ENCODE peak calls at places on chromosomes 7 and 10, in four cellular contexts. One of them, this sample, is unnamed.

GRCh38 chr10:110076559-110077318 is 69.0 kb downstream of the ADD3 start:
- DNase-seq in A673: peak; percentile 84
- DNase-seq in hepatocyte: peak; percentile 44
- DNase-seq in left ventricle myocardium inferior: no peak
- DNase-seq in this sample: peak; percentile 47

GRCh38 chr10:127195041-127195506 is 1.3 kb downstream of the INSYN2A start:
- DNase-seq in A673: no peak
- DNase-seq in left ventricle myocardium inferior: no peak
- DNase-seq in hepatocyte: no peak
- DNase-seq in this sample: no peak

GRCh38 chr10:79196470-79197461 is 128.0 kb downstream of the ZMIZ1 start:
- DNase-seq in hepatocyte: peak; percentile 88
- DNase-seq in left ventricle myocardium inferior: peak; percentile 79
- DNase-seq in A673: peak; percentile 63
- DNase-seq in this sample: peak; percentile 75

GRCh38 chr10:44968101-44968886 is 8.7 kb downstream of the RASSF4 start:
- DNase-seq in A673: no peak
- DNase-seq in hepatocyte: no peak
- DNase-seq in left ventricle myocardium inferior: no peak
- DNase-seq in this sample: no peak

GRCh38 chr7:54189330-54189729 is 352.8 kb upstream of the VSTM2A start:
- DNase-seq in A673: no peak
- DNase-seq in hepatocyte: no peak
- DNase-seq in left ventricle myocardium inferior: no peak
- DNase-seq in this sample: no peak

GRCh38 chr10:111648046-111648445 is 535.5 kb downstream of the GPAM start:
- DNase-seq in A673: no peak
- DNase-seq in left ventricle myocardium inferior: no peak
- DNase-seq in hepatocyte: no peak
- DNase-seq in this sample: no peak

GRCh38 chr10:96097865-96098264 is 32.2 kb upstream of the ZNF518A start:
- DNase-seq in left ventricle myocardium inferior: no peak
- DNase-seq in hepatocyte: no peak
- DNase-seq in A673: no peak
- DNase-seq in this sample: no peak

GRCh38 chr7:80263321-80263720 is 128.7 kb downstream of the GNAI1 start:
- DNase-seq in hepatocyte: no peak
- DNase-seq in left ventricle myocardium inferior: no peak
- DNase-seq in A673: no peak
- DNase-seq in this sample: no peak

GRCh38 chr10:62541811-62542210 is 167.6 kb downstream of the ZNF365 start:
- DNase-seq in hepatocyte: no peak
- DNase-seq in left ventricle myocardium inferior: peak; percentile 19
- DNase-seq in A673: no peak
- DNase-seq in this sample: no peak

GRCh38 chr7:2521341-2521745 is 1.8 kb downstream of the LFNG start:
- DNase-seq in hepatocyte: no peak
- DNase-seq in A673: no peak
- DNase-seq in left ventricle myocardium inferior: no peak
- DNase-seq in this sample: no peak

GRCh38 chr10:93542358-93542791 is 24.1 kb upstream of the FFAR4 start:
- DNase-seq in hepatocyte: peak; percentile 79
- DNase-seq in A673: peak; percentile 41
- DNase-seq in left ventricle myocardium inferior: peak; percentile 71
- DNase-seq in this sample: peak; percentile 97

GRCh38 chr7:134778941-134779740 is at the start of gene CALD1:
- DNase-seq in A673: peak; percentile 91
- DNase-seq in left ventricle myocardium inferior: peak; percentile 74
- DNase-seq in hepatocyte: peak; percentile 90
- DNase-seq in this sample: peak; percentile 81

GRCh38 chr10:18254692-18255091 is 114.5 kb downstream of the CACNB2 start:
- DNase-seq in hepatocyte: no peak
- DNase-seq in left ventricle myocardium inferior: no peak
- DNase-seq in A673: no peak
- DNase-seq in this sample: no peak

GRCh38 chr10:21516270-21517131 is 9.0 kb downstream of the SKIDA1 start:
- DNase-seq in hepatocyte: peak; percentile 87
- DNase-seq in A673: peak; percentile 75
- DNase-seq in left ventricle myocardium inferior: peak; percentile 62
- DNase-seq in this sample: peak; percentile 67

GRCh38 chr7:22016547-22016946 is 70.8 kb upstream of the CDCA7L start:
- DNase-seq in A673: no peak
- DNase-seq in left ventricle myocardium inferior: no peak
- DNase-seq in hepatocyte: no peak
- DNase-seq in this sample: peak; percentile 31

GRCh38 chr7:45363669-45364068 is 206.1 kb downstream of the RAMP3 start:
- DNase-seq in A673: no peak
- DNase-seq in left ventricle myocardium inferior: no peak
- DNase-seq in hepatocyte: no peak
- DNase-seq in this sample: no peak

GRCh38 chr10:127033569-127034175 is 128.4 kb downstream of the DOCK1 start:
- DNase-seq in A673: no peak
- DNase-seq in left ventricle myocardium inferior: no peak
- DNase-seq in hepatocyte: no peak
- DNase-seq in this sample: no peak

GRCh38 chr7:77837275-77837674 is 38.7 kb downstream of the PHTF2 start:
- DNase-seq in left ventricle myocardium inferior: no peak
- DNase-seq in A673: no peak
- DNase-seq in hepatocyte: no peak
- DNase-seq in this sample: no peak

GRCh38 chr10:97020452-97021400 is 165.0 kb downstream of the SLIT1 start:
- DNase-seq in A673: no peak
- DNase-seq in left ventricle myocardium inferior: peak; percentile 58
- DNase-seq in hepatocyte: no peak
- DNase-seq in this sample: peak; percentile 87

GRCh38 chr7:68176974-68177373 is 1180.3 kb downstream of the TYW1 start:
- DNase-seq in hepatocyte: peak; percentile 86
- DNase-seq in left ventricle myocardium inferior: peak; percentile 15
- DNase-seq in A673: peak; percentile 87
- DNase-seq in this sample: peak; percentile 60

GRCh38 chr10:26858707-26859034 is 2.1 kb downstream of the ABI1 start:
- DNase-seq in left ventricle myocardium inferior: no peak
- DNase-seq in hepatocyte: no peak
- DNase-seq in A673: no peak
- DNase-seq in this sample: no peak

GRCh38 chr10:119305860-119306513 is 98.6 kb downstream of the GRK5 start:
- DNase-seq in A673: peak; percentile 90
- DNase-seq in left ventricle myocardium inferior: no peak
- DNase-seq in hepatocyte: peak; percentile 77
- DNase-seq in this sample: peak; percentile 80

GRCh38 chr7:43767311-43767710 is 8.8 kb downstream of the BLVRA start:
- DNase-seq in hepatocyte: no peak
- DNase-seq in A673: no peak
- DNase-seq in left ventricle myocardium inferior: no peak
- DNase-seq in this sample: no peak

DNA sequence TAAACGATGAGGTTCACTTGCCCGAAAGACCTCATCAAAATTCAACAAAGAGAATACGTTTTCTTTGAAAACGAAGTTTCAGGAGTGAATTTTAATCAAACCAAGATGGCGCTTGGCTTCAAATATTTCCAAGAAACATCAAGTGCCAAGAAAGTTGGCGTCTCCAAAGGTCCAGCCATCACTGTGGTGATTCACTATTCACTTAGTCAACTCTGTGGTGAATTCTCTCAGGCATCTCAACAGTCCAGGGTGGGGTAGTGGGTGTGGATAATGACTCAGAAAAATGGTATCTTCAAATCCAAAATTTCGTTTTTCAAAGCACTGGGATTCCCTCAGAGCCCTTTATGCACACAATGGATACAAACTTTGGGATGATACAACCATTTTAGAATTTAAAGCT is 133.1 kb downstream of the SVIL start:
- DNase-seq in A673: no peak
- DNase-seq in left ventricle myocardium inferior: no peak
- DNase-seq in hepatocyte: no peak
- DNase-seq in this sample: no peak
- H3K27ac ChIP-seq in A673: no peak overlapping the region
- H3K27ac ChIP-seq in left ventricle myocardium inferior: no peak overlapping the region
- H3K27ac ChIP-seq in hepatocyte: no peak overlapping the region
- H3K27ac ChIP-seq in this sample: no peak overlapping the region

GRCh38 chr7:71900556-71900955 is 511.6 kb downstream of the CALN1 start:
- DNase-seq in left ventricle myocardium inferior: no peak
- DNase-seq in hepatocyte: no peak
- DNase-seq in A673: no peak
- DNase-seq in this sample: no peak
- H3K4me1 ChIP-seq in left ventricle myocardium inferior: no peaks in the 10 kb centered on the region
- H3K4me1 ChIP-seq in hepatocyte: no peaks in the 10 kb centered on the region
- H3K4me1 ChIP-seq in A673: no peaks in the 10 kb centered on the region
- H3K4me1 ChIP-seq in this sample: no peaks in the 10 kb centered on the region

DNA sequence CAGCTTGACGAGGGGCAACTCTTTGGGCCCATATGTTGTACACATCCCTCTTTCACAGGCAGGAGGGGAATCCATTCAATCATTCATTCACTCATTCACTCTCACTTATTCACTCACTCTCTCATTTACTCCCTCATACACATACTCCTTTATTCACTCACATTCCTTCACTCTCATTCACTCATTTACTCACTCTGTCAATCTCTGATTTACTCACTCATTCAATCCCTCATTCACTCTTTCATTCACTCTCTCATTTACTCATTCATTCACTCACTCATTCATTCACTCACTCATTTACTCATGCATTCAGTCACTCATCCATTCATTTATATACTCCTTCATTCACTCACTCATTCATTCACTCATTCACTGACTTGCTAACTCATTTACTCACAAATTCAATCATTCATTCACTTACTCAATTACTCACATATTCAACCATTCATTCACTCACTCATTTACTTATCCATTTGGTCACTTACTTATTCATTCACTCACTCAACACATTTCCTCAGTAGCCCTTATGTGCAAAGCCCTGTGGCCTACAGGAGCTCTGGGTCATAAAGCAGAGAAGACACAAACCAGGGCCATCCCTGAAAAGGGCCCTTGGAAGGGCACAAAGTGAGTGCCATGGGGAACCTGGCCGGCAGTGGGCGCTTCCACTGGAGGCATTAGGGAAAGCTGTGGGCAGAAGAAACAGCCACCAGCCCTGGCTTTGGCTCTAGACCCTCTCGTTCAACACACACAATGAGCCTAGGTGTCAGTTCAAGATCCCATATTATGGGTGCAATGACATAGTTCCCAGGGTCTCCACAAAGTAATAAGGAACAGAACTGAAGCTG is 26.0 kb downstream of the HIP1 start:
- DNase-seq in hepatocyte: no peak
- DNase-seq in left ventricle myocardium inferior: no peak
- DNase-seq in A673: no peak
- DNase-seq in this sample: no peak
- H3K27ac ChIP-seq in hepatocyte: peak overlapping the region; percentile 85
- H3K27ac ChIP-seq in left ventricle myocardium inferior: peak overlapping the region; percentile 90
- H3K27ac ChIP-seq in A673: no peak overlapping the region
- H3K27ac ChIP-seq in this sample: peak overlapping the region; percentile 41

DNA sequence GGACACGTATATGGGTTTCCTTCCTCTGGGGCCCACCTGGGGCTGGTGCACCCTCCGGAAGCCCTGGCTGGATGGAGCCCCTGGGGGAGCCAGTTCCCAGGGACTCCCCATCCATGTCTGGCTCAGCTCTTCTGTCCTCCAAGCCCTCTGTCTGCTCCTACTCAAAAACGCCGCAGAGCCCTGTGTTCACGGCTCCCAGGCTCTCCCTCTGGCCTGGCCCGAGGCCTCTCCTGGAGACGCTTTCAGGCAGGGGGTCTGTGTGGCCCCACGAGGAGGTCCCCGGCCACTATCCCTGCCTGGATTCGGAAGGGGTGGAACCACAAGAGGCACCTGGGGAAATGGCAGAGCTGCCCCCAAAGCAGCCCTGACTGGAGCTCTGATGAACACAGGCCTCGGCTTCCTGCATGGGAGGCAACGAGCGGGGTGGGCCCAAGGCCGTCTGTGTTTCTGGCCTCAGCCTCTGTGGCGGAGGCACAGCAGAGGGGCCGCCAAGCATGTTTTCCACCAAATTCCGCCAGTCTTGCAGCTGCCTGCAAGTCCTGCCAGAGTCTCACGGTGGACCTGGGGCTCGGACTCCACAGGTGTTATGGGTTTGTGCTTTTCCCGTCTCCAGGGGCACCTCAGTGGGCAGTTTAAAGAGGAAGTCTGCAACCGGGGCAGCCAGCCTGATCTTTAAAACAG is 22.6 kb upstream of the INPP5A start:
- DNase-seq in left ventricle myocardium inferior: no peak
- DNase-seq in A673: no peak
- DNase-seq in hepatocyte: no peak
- DNase-seq in this sample: no peak
- H3K4me1 ChIP-seq in left ventricle myocardium inferior: peaks cover 79% of the 10 kb centered on the region
- H3K4me1 ChIP-seq in A673: peaks cover 10% of the 10 kb centered on the region
- H3K4me1 ChIP-seq in hepatocyte: peaks cover 48% of the 10 kb centered on the region
- H3K4me1 ChIP-seq in this sample: peaks cover 9% of the 10 kb centered on the region

GRCh38 chr7:97118306-97118917 is 914 bp downstream of the SDHAF3 start:
- DNase-seq in left ventricle myocardium inferior: no peak
- DNase-seq in A673: peak; percentile 4
- DNase-seq in hepatocyte: no peak
- DNase-seq in this sample: peak; percentile 26
- H3K27ac ChIP-seq in left ventricle myocardium inferior: peak overlapping the region; percentile 79
- H3K27ac ChIP-seq in A673: peak overlapping the region; percentile 63
- H3K27ac ChIP-seq in hepatocyte: peak overlapping the region; percentile 51
- H3K27ac ChIP-seq in this sample: peak overlapping the region; percentile 60

GRCh38 chr7:92794846-92795245 is 41.5 kb downstream of the CDK6 start:
- DNase-seq in A673: peak; percentile 10
- DNase-seq in hepatocyte: no peak
- DNase-seq in left ventricle myocardium inferior: no peak
- DNase-seq in this sample: no peak
- H3K4me1 ChIP-seq in A673: peaks cover 32% of the 10 kb centered on the region
- H3K4me1 ChIP-seq in hepatocyte: peaks cover 22% of the 10 kb centered on the region
- H3K4me1 ChIP-seq in left ventricle myocardium inferior: peaks cover 93% of the 10 kb centered on the region
- H3K4me1 ChIP-seq in this sample: peaks cover 2% of the 10 kb centered on the region

GRCh38 chr10:43160067-43160918 is 22.0 kb downstream of the CSGALNACT2 start:
- DNase-seq in hepatocyte: no peak
- DNase-seq in A673: no peak
- DNase-seq in left ventricle myocardium inferior: no peak
- DNase-seq in this sample: no peak
- H3K27ac ChIP-seq in hepatocyte: no peak overlapping the region
- H3K27ac ChIP-seq in A673: no peak overlapping the region
- H3K27ac ChIP-seq in left ventricle myocardium inferior: no peak overlapping the region
- H3K27ac ChIP-seq in this sample: no peak overlapping the region